ENCODE peak calls at places on chromosomes 11 and 22, in four cellular contexts. F, I, P and Y are unnamed samples.

GRCh38 chr11:13462311-13462927 is 603 bp downstream of the BTBD10 start:
- DNase-seq in P (no peak), F (peak), I (peak), Y (no peak)

GRCh38 chr11:130068986-130069683 is 559 bp upstream of the APLP2 start:
- DNase-seq in I (no peak), P (peak), F (no peak), Y (peak)

GRCh38 chr11:48354677-48355076 is 11.6 kb downstream of the OR4C5 start:
- DNase-seq in F (no peak), I (no peak), P (no peak), Y (no peak)

GRCh38 chr11:71947498-71947897 is 18.7 kb downstream of the RNF121 start:
- DNase-seq in I (no peak), F (no peak), P (no peak), Y (no peak)

GRCh38 chr11:116548286-116548685 is 224.5 kb downstream of the BUD13 start:
- DNase-seq in F (no peak), I (no peak), P (no peak), Y (no peak)

GRCh38 chr11:96079691-96080090 is 155.8 kb upstream of the MTMR2 start:
- DNase-seq in F (no peak), I (no peak), P (no peak), Y (no peak)

GRCh38 chr11:19849107-19849789 is 136.6 kb downstream of the NAV2 start:
- DNase-seq in F (no peak), I (no peak), P (no peak), Y (no peak)

GRCh38 chr11:63767415-63768231 is 952 bp downstream of the ZFTA start:
- DNase-seq in F (peak), I (peak), P (peak), Y (no peak)

GRCh38 chr11:47179655-47179991 is 2.9 kb upstream of the ARFGAP2 start:
- DNase-seq in I (peak), F (no peak), P (no peak), Y (no peak)

GRCh38 chr22:26852176-26852575 is 194.8 kb downstream of the MIAT start:
- DNase-seq in F (no peak), I (peak), P (no peak), Y (no peak)

GRCh38 chr11:78787696-78788095 is 213.0 kb upstream of the NARS2 start:
- DNase-seq in P (no peak), F (no peak), I (no peak), Y (no peak)

GRCh38 chr22:41935015-41935908 is 8.7 kb upstream of the TNFRSF13C start:
- DNase-seq in I (no peak), P (peak), F (no peak), Y (no peak)

GRCh38 chr22:36584666-36585065 is 55.7 kb upstream of the EIF3D start:
- DNase-seq in P (no peak), I (no peak), F (no peak), Y (no peak)

GRCh38 chr11:102400603-102401002 is 52.0 kb downstream of the TMEM123 start:
- DNase-seq in I (no peak), P (no peak), F (no peak), Y (no peak)

GRCh38 chr11:26929806-26930517 is 64.0 kb upstream of the FIBIN start:
- DNase-seq in I (no peak), F (no peak), P (no peak), Y (no peak)

GRCh38 chr11:128290106-128290840 is 297.1 kb downstream of the ETS1 start:
- DNase-seq in F (peak), I (peak), P (peak), Y (peak)

GRCh38 chr11:46903846-46904245 is 14.5 kb downstream of the LRP4 start:
- DNase-seq in P (no peak), F (no peak), I (no peak), Y (no peak)

GRCh38 chr11:12276356-12276755 is 101.0 kb upstream of the PARVA start:
- DNase-seq in F (no peak), I (no peak), P (no peak), Y (no peak)

GRCh38 chr22:25067851-25068421 is 115.4 kb downstream of the KIAA1671 start:
- DNase-seq in P (no peak), I (no peak), F (peak), Y (no peak)

GRCh38 chr11:78318321-78318720 is 99.3 kb downstream of the GAB2 start:
- DNase-seq in P (no peak), F (no peak), I (no peak), Y (no peak)

GRCh38 chr22:37747090-37747714 is 50.4 kb downstream of the TRIOBP start:
- DNase-seq in I (no peak), P (no peak), F (no peak), Y (no peak)

GRCh38 chr11:116853461-116854073 is 16.1 kb upstream of the APOA1 start:
- DNase-seq in F (no peak), I (no peak), P (peak), Y (peak)

GRCh38 chr22:37089451-37089850 is 20.1 kb downstream of the TMPRSS6 start:
- DNase-seq in I (no peak), P (no peak), F (peak), Y (no peak)

GRCh38 chr22:37001826-37002225 is 17.4 kb downstream of the TST start:
- DNase-seq in P (no peak), I (no peak), F (no peak), Y (no peak)

DNA sequence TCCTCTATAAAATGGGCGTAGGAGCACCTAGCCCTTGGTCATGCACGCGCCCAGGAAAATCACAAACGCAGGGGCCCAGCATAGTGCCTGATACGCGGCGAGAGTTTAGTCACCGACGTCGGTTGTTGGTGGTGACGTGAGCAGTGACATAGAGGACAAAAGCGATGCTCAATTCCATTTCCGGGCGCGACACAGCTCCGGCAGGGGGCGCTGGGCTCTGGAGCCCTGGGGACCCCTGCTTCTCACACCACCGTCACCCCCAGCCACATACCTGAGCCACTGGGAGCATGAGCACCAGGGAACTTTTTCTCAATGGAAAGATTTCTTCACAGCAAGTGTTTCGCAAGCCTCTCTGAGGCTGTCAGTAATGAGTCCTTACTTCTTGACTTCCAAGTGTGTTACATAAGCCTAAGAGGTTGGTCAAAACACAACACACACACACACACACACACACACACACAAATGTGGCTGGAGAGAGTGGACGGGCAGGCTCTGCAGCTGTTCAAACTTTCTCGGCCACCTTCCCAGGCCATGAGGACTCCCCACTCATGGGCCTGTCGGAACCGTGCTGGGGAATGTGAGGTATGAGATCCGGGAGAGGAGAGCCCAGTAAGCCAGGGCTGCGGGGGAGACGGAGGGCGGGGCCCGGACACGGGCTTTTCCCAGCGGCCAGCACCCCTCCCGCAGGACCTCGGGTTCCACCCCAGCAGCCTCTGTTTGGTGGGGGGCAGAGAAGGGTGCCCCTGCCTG is 36.9 kb upstream of the LINC01488 start:
- DNase-seq in F (peak), I (peak), P (no peak), Y (peak)
- H3K4me3 ChIP-seq in F (peak), I (no peak), P (no peak), Y (no peak)

GRCh38 chr11:94128746-94129504 is at the start of gene PANX1:
- DNase-seq in P (peak), I (peak), F (peak), Y (peak)
- TF ChIP-seq CTCF in P (no peak), I (no peak), F (no peak), Y (no peak)

DNA sequence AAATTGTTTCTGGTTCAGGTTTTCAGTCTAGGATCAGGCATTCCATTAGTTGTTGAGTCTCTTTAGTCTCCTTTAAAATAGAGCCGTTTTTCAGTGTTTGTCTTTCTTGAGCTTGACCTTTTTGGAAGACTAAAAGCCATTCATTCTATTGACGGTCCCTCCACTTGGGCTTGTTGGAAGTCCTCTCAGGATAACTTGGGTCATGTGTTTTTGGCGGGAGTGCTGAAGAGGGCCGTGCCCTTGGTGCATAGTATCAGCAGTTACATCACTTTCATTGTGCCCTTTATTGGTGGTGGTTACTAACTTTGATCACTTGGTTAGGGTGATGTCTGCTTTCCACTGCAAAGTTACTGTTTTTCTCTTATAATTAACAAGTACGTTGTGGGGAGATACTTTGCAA is 20.8 kb downstream of the CECR2 start:
- DNase-seq in F (no peak), P (no peak), I (no peak), Y (no peak)
- H3K4me3 ChIP-seq in F (no peak), P (no peak), I (no peak), Y (no peak)

GRCh38 chr11:30147293-30147692 is 83.5 kb upstream of the FSHB start:
- DNase-seq in F (no peak), P (no peak), I (no peak), Y (no peak)

DNA sequence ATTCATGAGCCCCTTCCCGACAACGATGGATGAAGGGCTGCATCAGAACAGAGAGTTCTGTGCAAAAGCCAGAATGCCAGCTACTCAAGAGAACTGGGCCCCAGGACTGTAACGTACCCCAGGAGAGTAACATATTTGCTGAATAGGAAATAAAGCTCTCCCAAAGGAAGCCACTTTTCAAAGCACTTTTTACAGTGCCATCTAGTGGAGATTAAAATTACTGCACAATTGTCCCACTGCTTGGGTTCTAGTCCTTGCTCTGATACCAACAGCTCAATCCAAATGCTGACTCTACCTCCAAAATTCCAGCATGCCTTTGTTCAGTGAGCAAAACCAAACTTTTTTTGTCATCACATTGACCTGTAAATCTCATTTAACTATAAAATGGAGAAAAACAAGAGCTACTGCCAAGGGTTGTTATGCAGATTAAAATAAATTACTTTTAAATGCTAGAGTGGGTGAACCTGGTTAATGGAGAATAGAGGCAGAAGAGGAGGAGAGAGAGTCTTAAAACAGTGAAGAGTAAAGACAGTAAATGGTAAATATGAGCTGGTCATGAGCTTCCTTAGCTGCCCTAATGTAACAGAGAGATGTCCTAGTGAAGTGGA is 87.6 kb upstream of the FSHB start:
- DNase-seq in I (no peak), P (no peak), F (no peak), Y (peak)
- TF ChIP-seq CTCF in I (peak), P (peak), F (peak), Y (peak)

GRCh38 chr22:31038686-31039085 is 42.4 kb upstream of the SMTN start:
- DNase-seq in F (no peak), I (no peak), P (no peak), Y (no peak)
- H3K4me3 ChIP-seq in F (no peak), I (no peak), P (no peak), Y (no peak)